ENCODE peak calls at places on chromosome 11, in seven cellular contexts. R is suprapubic skin, C is ovary, E is stomach, G is HepG2, U is Peyer's patch, H is tibial nerve. T is an unnamed sample.

GRCh38 chr11:103433976-103434375 is 324.8 kb downstream of the DYNC2H1 start:
- DNase-seq in R (no peak), C (no peak), E (no peak), G (no peak), U (no peak), H (no peak), T (no peak)

GRCh38 chr11:84543367-84544159 is 1083.6 kb downstream of the DLG2 start:
- DNase-seq in R (no peak), C (no peak), E (no peak), G (no peak), U (no peak), H (no peak), T (no peak)

GRCh38 chr11:116427903-116428637 is 344.7 kb downstream of the BUD13 start:
- DNase-seq in R (no peak), C (peak; percentile 27), E (no peak), G (peak; percentile 95), U (peak; percentile 49), H (peak; percentile 18), T (no peak)

GRCh38 chr11:84313830-84314359 is 1027.7 kb upstream of the CCDC90B start:
- DNase-seq in R (no peak), C (no peak), E (no peak), G (no peak), U (no peak), H (no peak), T (no peak)

GRCh38 chr11:47565340-47566165 is at the start of gene PTPMT1:
- DNase-seq in R (peak; percentile 90), C (peak; percentile 72), E (peak; percentile 77), G (peak; percentile 68), U (peak; percentile 83), H (peak; percentile 31), T (peak; percentile 55)

GRCh38 chr11:69249641-69250502 is 44.1 kb upstream of the MYEOV start:
- DNase-seq in R (peak; percentile 78), C (no peak), E (no peak), G (no peak), U (peak; percentile 36), H (no peak), T (peak; percentile 46)

GRCh38 chr11:13320688-13321087 is 43.1 kb downstream of the BMAL1 start:
- DNase-seq in R (no peak), C (no peak), E (no peak), G (no peak), U (no peak), H (no peak), T (no peak)

GRCh38 chr11:128530119-128531091 is 57.0 kb downstream of the ETS1 start:
- DNase-seq in R (no peak), C (peak; percentile 54), E (peak; percentile 41), G (no peak), U (peak; percentile 66), H (no peak), T (no peak)

GRCh38 chr11:59776210-59777066 is 21.3 kb downstream of the STX3 start:
- DNase-seq in R (no peak), C (no peak), E (no peak), G (peak; percentile 90), U (peak; percentile 52), H (no peak), T (no peak)

GRCh38 chr11:61534025-61534900 is 25.7 kb downstream of the LRRC10B start:
- DNase-seq in R (no peak), C (no peak), E (peak; percentile 64), G (no peak), U (peak; percentile 63), H (no peak), T (no peak)

GRCh38 chr11:119166368-119167076 is 2.0 kb upstream of the NLRX1 start:
- DNase-seq in R (no peak), C (no peak), E (no peak), G (peak; percentile 44), U (no peak), H (no peak), T (no peak)

GRCh38 chr11:12403995-12404345 is 26.6 kb downstream of the PARVA start:
- DNase-seq in R (no peak), C (no peak), E (no peak), G (no peak), U (no peak), H (no peak), T (no peak)

GRCh38 chr11:19676508-19677379 is 35.9 kb upstream of the NAV2 start:
- DNase-seq in R (no peak), C (no peak), E (no peak), G (no peak), U (no peak), H (no peak), T (no peak)

GRCh38 chr11:113732092-113732491 is 26.0 kb upstream of the TMPRSS5 start:
- DNase-seq in R (no peak), C (no peak), E (no peak), G (no peak), U (no peak), H (no peak), T (no peak)

GRCh38 chr11:92758216-92758615 is 211.2 kb upstream of the MTNR1B start:
- DNase-seq in R (no peak), C (no peak), E (no peak), G (no peak), U (no peak), H (no peak), T (no peak)

GRCh38 chr11:13010737-13011342 is 1.7 kb downstream of the RASSF10 start:
- DNase-seq in R (no peak), C (no peak), E (peak; percentile 48), G (no peak), U (no peak), H (no peak), T (peak; percentile 45)

GRCh38 chr11:13119361-13119760 is 110.2 kb downstream of the RASSF10 start:
- DNase-seq in R (no peak), C (no peak), E (no peak), G (no peak), U (no peak), H (no peak), T (no peak)

DNA sequence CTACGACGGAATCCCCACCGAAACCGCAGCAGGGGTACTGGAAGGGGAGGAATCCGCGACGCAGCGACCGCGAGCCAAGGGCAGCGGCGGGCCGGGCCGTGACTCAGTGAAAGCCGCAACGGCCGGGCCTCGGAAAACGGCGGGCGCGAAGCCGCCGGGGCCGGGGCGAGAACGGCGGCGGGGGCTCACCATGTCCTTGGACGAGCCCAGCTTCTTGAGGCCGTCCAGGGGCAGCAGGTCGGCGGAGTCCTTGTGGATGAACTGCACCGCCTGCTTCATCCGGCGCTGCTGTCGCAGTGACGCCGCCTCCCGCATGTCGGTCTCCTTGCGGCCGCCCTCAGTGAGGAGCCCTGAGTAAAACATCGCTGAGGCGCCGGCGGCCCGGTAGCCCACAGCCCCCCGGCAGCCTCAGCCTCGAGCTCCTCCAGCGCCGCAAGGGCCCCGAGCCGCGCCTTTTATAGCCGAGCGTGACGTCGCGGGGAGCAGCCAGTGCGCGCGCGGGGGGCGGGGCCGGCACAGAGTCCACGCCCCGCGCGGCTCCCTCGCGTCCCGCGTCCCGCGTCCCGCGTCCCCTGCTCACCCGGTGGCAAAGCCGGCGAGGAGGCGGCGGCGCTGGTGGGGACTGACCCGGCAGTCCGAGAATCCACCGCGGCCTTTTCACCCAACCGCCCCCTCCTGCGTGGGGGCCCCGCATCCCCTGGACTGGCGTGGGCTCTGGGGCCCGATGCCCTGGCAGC is at the start of gene NRIP3:
- DNase-seq in R (peak; percentile 84), C (peak; percentile 63), E (peak; percentile 81), G (no peak), U (peak; percentile 88), H (peak; percentile 54), T (peak; percentile 55)
- TF ChIP-seq POLR2A in R (peak; percentile 38), C (no peak), E (no peak), G (no peak), U (no peak), H (peak; percentile 33), T (no peak)

GRCh38 chr11:96430668-96431067 is 40.9 kb downstream of the JRKL start:
- DNase-seq in R (no peak), C (no peak), E (no peak), G (no peak), U (no peak), H (no peak), T (no peak)

GRCh38 chr11:96424693-96425092 is 34.9 kb downstream of the JRKL start:
- DNase-seq in R (no peak), C (no peak), E (no peak), G (no peak), U (no peak), H (no peak), T (no peak)

GRCh38 chr11:96426356-96427103 is 36.7 kb downstream of the JRKL start:
- DNase-seq in R (no peak), C (no peak), E (no peak), G (peak; percentile 27), U (no peak), H (no peak), T (no peak)
- TF ChIP-seq POLR2A in R (no peak), C (no peak), E (no peak), G (no peak), U (no peak), H (no peak), T (no peak)

DNA sequence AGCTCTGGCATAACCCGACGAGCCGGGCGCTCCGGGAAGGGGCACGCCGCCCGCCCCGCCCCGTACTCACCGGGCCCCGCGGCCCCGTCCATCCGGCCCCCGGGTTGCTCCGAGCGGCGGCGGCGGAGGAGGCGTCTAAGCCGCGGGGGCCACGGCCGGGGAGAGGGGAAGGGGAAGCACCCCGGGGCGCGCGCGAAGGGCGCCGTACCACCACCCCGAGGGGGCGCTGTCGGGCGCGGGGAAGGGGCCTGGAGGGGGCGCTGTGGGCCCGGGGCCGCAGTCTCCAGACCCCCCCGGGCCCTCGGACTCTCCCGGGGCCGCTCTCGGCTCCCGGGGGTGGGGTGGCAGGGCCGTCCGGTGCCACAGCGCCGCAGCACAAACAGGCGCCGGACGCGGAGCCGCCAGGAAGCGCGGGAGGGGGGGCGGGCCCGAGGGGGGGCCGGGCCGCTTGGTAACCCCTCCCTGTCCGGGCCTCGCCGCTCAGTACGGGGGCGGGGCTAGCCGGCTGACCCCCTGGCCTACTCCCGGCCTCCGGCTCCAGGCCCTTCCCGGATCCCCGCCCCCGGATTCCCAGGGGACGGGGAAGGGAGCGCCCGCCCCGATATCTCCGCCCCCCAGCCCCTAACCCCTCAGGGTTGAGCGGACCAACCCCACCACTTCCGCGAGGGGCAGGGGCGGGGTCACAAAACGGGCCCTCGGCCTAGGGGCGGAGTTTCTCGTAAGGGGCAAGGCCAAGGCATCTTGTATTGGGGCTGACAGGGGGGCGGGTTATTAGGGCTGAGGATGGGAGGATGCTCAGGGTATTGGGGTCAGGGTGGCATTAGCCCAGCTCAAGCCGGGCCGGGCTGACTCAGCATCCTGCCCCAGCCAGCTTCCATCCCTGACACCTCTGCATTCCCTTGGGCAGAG is at the start of the genes EML3 and ROM1:
- DNase-seq in R (peak; percentile 96), C (peak; percentile 96), E (peak; percentile 86), G (peak; percentile 70), U (peak; percentile 96), H (peak; percentile 89), T (peak; percentile 88)
- TF ChIP-seq POLR2A in R (no peak), C (no peak), E (no peak), G (peak; percentile 19), U (peak; percentile 12), H (peak; percentile 40), T (no peak)

GRCh38 chr11:10800292-10800691 is 8.4 kb downstream of the EIF4G2 start:
- DNase-seq in R (no peak), C (no peak), E (no peak), G (no peak), U (no peak), H (no peak), T (no peak)

GRCh38 chr11:10797561-10797960 is 11.2 kb downstream of the EIF4G2 start:
- DNase-seq in R (no peak), C (no peak), E (no peak), G (no peak), U (no peak), H (no peak), T (no peak)

GRCh38 chr11:10793470-10794255 is 15.1 kb downstream of the EIF4G2 start:
- DNase-seq in R (no peak), C (no peak), E (no peak), G (no peak), U (no peak), H (no peak), T (no peak)

GRCh38 chr11:10796191-10796590 is 12.5 kb downstream of the EIF4G2 start:
- DNase-seq in R (no peak), C (no peak), E (no peak), G (no peak), U (no peak), H (no peak), T (no peak)

GRCh38 chr11:10798330-10798980 is 10.3 kb downstream of the EIF4G2 start:
- DNase-seq in R (no peak), C (no peak), E (no peak), G (no peak), U (no peak), H (no peak), T (no peak)
- TF ChIP-seq POLR2A in R (no peak), C (no peak), E (no peak), G (no peak), U (no peak), H (no peak), T (no peak)